ENCODE peak calls at places on chromosomes 16 and 17, in five cellular contexts. J is GM12864, R is colonic mucosa, H is heart right ventricle, W is ureter. F is an unnamed sample.

GRCh38 chr16:89300311-89300975 is 82.9 kb downstream of the ZNF778 start:
- DNase-seq in J (no peak), R (no peak), H (peak; percentile 62), W (no peak), F (no peak)

GRCh38 chr17:82985436-82985820 is 94.0 kb upstream of the METRNL start:
- DNase-seq in J (no peak), R (no peak), H (no peak), W (no peak), F (no peak)

GRCh38 chr16:3951861-3952332 is 71.4 kb upstream of the CREBBP start:
- DNase-seq in J (no peak), R (no peak), H (no peak), W (no peak), F (no peak)

GRCh38 chr16:7405166-7405565 is 72.5 kb downstream of the RBFOX1 start:
- DNase-seq in J (no peak), R (no peak), H (peak; percentile 49), W (no peak), F (no peak)

GRCh38 chr16:4521971-4522623 is 16.5 kb downstream of the CDIP1 start:
- DNase-seq in J (no peak), R (no peak), H (peak; percentile 46), W (no peak), F (no peak)

GRCh38 chr17:77371888-77372443 is 231.2 kb downstream of the SEC14L1 start:
- DNase-seq in J (no peak), R (no peak), H (no peak), W (no peak), F (no peak)

GRCh38 chr16:85542548-85542927 is 70.6 kb upstream of the GSE1 start:
- DNase-seq in J (no peak), R (no peak), H (no peak), W (no peak), F (no peak)

GRCh38 chr17:64053101-64053500 is 32.7 kb upstream of the ICAM2 start:
- DNase-seq in J (no peak), R (no peak), H (no peak), W (no peak), F (no peak)

GRCh38 chr16:53805747-53806146 is 101.8 kb downstream of the FTO start:
- DNase-seq in J (no peak), R (no peak), H (no peak), W (no peak), F (no peak)

GRCh38 chr17:11412653-11413052 is 171.6 kb downstream of the SHISA6 start:
- DNase-seq in J (no peak), R (peak; percentile 80), H (no peak), W (no peak), F (no peak)

GRCh38 chr17:28057731-28058246 is 15.3 kb downstream of the NLK start:
- DNase-seq in J (peak; percentile 90), R (no peak), H (no peak), W (no peak), F (no peak)

GRCh38 chr16:53864819-53865491 is 161.0 kb downstream of the FTO start:
- DNase-seq in J (no peak), R (no peak), H (no peak), W (no peak), F (no peak)

F was measured in SIG-M5.